ENCODE peak calls at places on chromosomes 7 and 10, in seven cellular contexts. H, D, G, T, O, E and U are unnamed samples.

GRCh38 chr7:68857571-68857970 is 740.7 kb upstream of the AUTS2 start:
- DNase-seq in H (no peak), D (no peak), G (no peak), T (no peak), O (no peak), E (no peak), U (no peak)

GRCh38 chr10:133438711-133439273 is 14.4 kb upstream of the SPRN start:
- DNase-seq in H (no peak), D (no peak), G (no peak), T (peak; percentile 19), O (no peak), E (peak; percentile 42), U (no peak)

GRCh38 chr7:83796760-83797159 is 147.8 kb upstream of the SEMA3E start:
- DNase-seq in H (no peak), D (no peak), G (no peak), T (no peak), O (no peak), E (no peak), U (no peak)

GRCh38 chr7:127252736-127253288 is at the start of gene GRM8:
- DNase-seq in H (peak; percentile 17), D (no peak), G (peak; percentile 87), T (peak; percentile 61), O (peak; percentile 35), E (peak; percentile 93), U (peak; percentile 84)

GRCh38 chr7:94258418-94258817 is 136.3 kb upstream of the COL1A2 start:
- DNase-seq in H (no peak), D (no peak), G (no peak), T (no peak), O (no peak), E (no peak), U (no peak)

GRCh38 chr10:125057158-125058001 is 103.0 kb downstream of the CTBP2 start:
- DNase-seq in H (no peak), D (peak; percentile 87), G (no peak), T (peak; percentile 99), O (peak; percentile 87), E (no peak), U (no peak)

GRCh38 chr10:128263891-128264688 is 137.9 kb upstream of the MKI67 start:
- DNase-seq in H (peak; percentile 43), D (peak; percentile 15), G (peak; percentile 61), T (peak; percentile 52), O (peak; percentile 20), E (peak; percentile 63), U (peak; percentile 80)

GRCh38 chr7:74039337-74039736 is 11.4 kb downstream of the ELN start:
- DNase-seq in H (no peak), D (no peak), G (no peak), T (no peak), O (no peak), E (no peak), U (no peak)

GRCh38 chr10:53843691-53844362 is 957.2 kb downstream of the PCDH15 start:
- DNase-seq in H (no peak), D (no peak), G (no peak), T (peak; percentile 42), O (peak; percentile 42), E (no peak), U (no peak)

GRCh38 chr10:60964257-60965235 is 20.6 kb upstream of the RHOBTB1 start:
- DNase-seq in H (peak; percentile 32), D (peak; percentile 73), G (peak; percentile 76), T (peak; percentile 91), O (peak; percentile 92), E (peak; percentile 24), U (no peak)

GRCh38 chr7:151083071-151083823 is at the start of gene TMUB1:
- DNase-seq in H (peak; percentile 82), D (no peak), G (peak; percentile 52), T (peak; percentile 63), O (peak; percentile 47), E (peak; percentile 93), U (no peak)

GRCh38 chr7:40753455-40753854 is 618.6 kb downstream of the SUGCT start:
- DNase-seq in H (no peak), D (no peak), G (no peak), T (no peak), O (no peak), E (no peak), U (no peak)

GRCh38 chr7:38748056-38748610 is 117.0 kb upstream of the AMPH start:
- DNase-seq in H (no peak), D (no peak), G (no peak), T (no peak), O (peak; percentile 13), E (no peak), U (no peak)

GRCh38 chr7:101170617-101171441 is 5.5 kb upstream of the VGF start:
- DNase-seq in H (no peak), D (no peak), G (no peak), T (no peak), O (no peak), E (peak; percentile 47), U (no peak)

GRCh38 chr10:80187465-80188409 is 17.6 kb downstream of the ANXA11 start:
- DNase-seq in H (peak; percentile 86), D (no peak), G (no peak), T (no peak), O (no peak), E (no peak), U (no peak)